ENCODE peak calls at places on chromosomes 11 and 22, in six cellular contexts. One of them, this sample, is unnamed.

GRCh38 chr11:100576044-100577021 is 110.8 kb upstream of the ARHGAP42 start:
- DNase-seq in germinal center: peak
- DNase-seq in cardiac fibroblast: peak
- DNase-seq in NAMALWA: peak
- DNase-seq in stromal cell of bone marrow: peak
- DNase-seq in stomach: no peak
- DNase-seq in this sample: no peak

GRCh38 chr22:44023404-44024287 is 456 bp upstream of the PARVB start:
- DNase-seq in germinal center: peak
- DNase-seq in cardiac fibroblast: peak
- DNase-seq in NAMALWA: peak
- DNase-seq in stromal cell of bone marrow: no peak
- DNase-seq in stomach: peak
- DNase-seq in this sample: peak

GRCh38 chr11:64234840-64235379 is 526 bp downstream of the VEGFB start:
- DNase-seq in germinal center: peak
- DNase-seq in cardiac fibroblast: no peak
- DNase-seq in NAMALWA: peak
- DNase-seq in stromal cell of bone marrow: no peak
- DNase-seq in stomach: peak
- DNase-seq in this sample: peak

GRCh38 chr11:114262681-114263509 is 33.3 kb upstream of the NNMT start:
- DNase-seq in germinal center: no peak
- DNase-seq in cardiac fibroblast: peak
- DNase-seq in NAMALWA: peak
- DNase-seq in stromal cell of bone marrow: peak
- DNase-seq in stomach: no peak
- DNase-seq in this sample: no peak

GRCh38 chr22:49502126-49502826 is 325.4 kb downstream of the BRD1 start:
- DNase-seq in germinal center: no peak
- DNase-seq in cardiac fibroblast: no peak
- DNase-seq in NAMALWA: no peak
- DNase-seq in stromal cell of bone marrow: no peak
- DNase-seq in stomach: no peak
- DNase-seq in this sample: peak

GRCh38 chr22:46145361-46145851 is 4.9 kb upstream of the PPARA start:
- DNase-seq in germinal center: no peak
- DNase-seq in cardiac fibroblast: no peak
- DNase-seq in NAMALWA: no peak
- DNase-seq in stromal cell of bone marrow: no peak
- DNase-seq in stomach: no peak
- DNase-seq in this sample: no peak

GRCh38 chr22:29065468-29066190 is 4.0 kb upstream of the C22orf31 start:
- DNase-seq in germinal center: no peak
- DNase-seq in cardiac fibroblast: no peak
- DNase-seq in NAMALWA: no peak
- DNase-seq in stromal cell of bone marrow: no peak
- DNase-seq in stomach: no peak
- DNase-seq in this sample: no peak

GRCh38 chr11:5603326-5603725 is 6.9 kb downstream of the TRIM6 start:
- DNase-seq in germinal center: no peak
- DNase-seq in cardiac fibroblast: no peak
- DNase-seq in NAMALWA: no peak
- DNase-seq in stromal cell of bone marrow: no peak
- DNase-seq in stomach: no peak
- DNase-seq in this sample: no peak

GRCh38 chr11:19828382-19829108 is 115.9 kb downstream of the NAV2 start:
- DNase-seq in germinal center: no peak
- DNase-seq in cardiac fibroblast: peak
- DNase-seq in NAMALWA: peak
- DNase-seq in stromal cell of bone marrow: no peak
- DNase-seq in stomach: no peak
- DNase-seq in this sample: no peak

GRCh38 chr11:127106142-127106541 is 105.6 kb upstream of the KIRREL3 start:
- DNase-seq in germinal center: no peak
- DNase-seq in cardiac fibroblast: no peak
- DNase-seq in NAMALWA: no peak
- DNase-seq in stromal cell of bone marrow: peak
- DNase-seq in stomach: no peak
- DNase-seq in this sample: no peak

GRCh38 chr11:122690801-122691649 is 35.5 kb downstream of the UBASH3B start:
- DNase-seq in germinal center: no peak
- DNase-seq in cardiac fibroblast: peak
- DNase-seq in NAMALWA: no peak
- DNase-seq in stromal cell of bone marrow: peak
- DNase-seq in stomach: no peak
- DNase-seq in this sample: no peak

GRCh38 chr11:133545199-133545709 is 13.0 kb upstream of the OPCML start:
- DNase-seq in germinal center: no peak
- DNase-seq in cardiac fibroblast: no peak
- DNase-seq in NAMALWA: no peak
- DNase-seq in stromal cell of bone marrow: no peak
- DNase-seq in stomach: no peak
- DNase-seq in this sample: no peak

GRCh38 chr11:14329702-14330101 is 29.3 kb downstream of the RRAS2 start:
- DNase-seq in germinal center: no peak
- DNase-seq in cardiac fibroblast: no peak
- DNase-seq in NAMALWA: no peak
- DNase-seq in stromal cell of bone marrow: no peak
- DNase-seq in stomach: no peak
- DNase-seq in this sample: no peak

GRCh38 chr11:97454988-97455387 is 1065.2 kb downstream of the JRKL start:
- DNase-seq in germinal center: no peak
- DNase-seq in cardiac fibroblast: peak
- DNase-seq in NAMALWA: no peak
- DNase-seq in stromal cell of bone marrow: no peak
- DNase-seq in stomach: no peak
- DNase-seq in this sample: no peak

GRCh38 chr11:79237676-79238075 is 203.2 kb downstream of the TENM4 start:
- DNase-seq in germinal center: no peak
- DNase-seq in cardiac fibroblast: peak
- DNase-seq in NAMALWA: no peak
- DNase-seq in stromal cell of bone marrow: peak
- DNase-seq in stomach: no peak
- DNase-seq in this sample: no peak

GRCh38 chr11:12074529-12075195 is 35.7 kb upstream of the MICAL2 start:
- DNase-seq in germinal center: no peak
- DNase-seq in cardiac fibroblast: peak
- DNase-seq in NAMALWA: no peak
- DNase-seq in stromal cell of bone marrow: no peak
- DNase-seq in stomach: no peak
- DNase-seq in this sample: no peak

GRCh38 chr11:70506986-70507385 is 108.7 kb downstream of the CTTN start:
- DNase-seq in germinal center: no peak
- DNase-seq in cardiac fibroblast: no peak
- DNase-seq in NAMALWA: no peak
- DNase-seq in stromal cell of bone marrow: no peak
- DNase-seq in stomach: no peak
- DNase-seq in this sample: no peak

GRCh38 chr22:20607157-20607907 is 99.9 kb downstream of the MED15 start:
- DNase-seq in germinal center: no peak
- DNase-seq in cardiac fibroblast: no peak
- DNase-seq in NAMALWA: no peak
- DNase-seq in stromal cell of bone marrow: no peak
- DNase-seq in stomach: no peak
- DNase-seq in this sample: no peak

GRCh38 chr11:123431619-123432018 is 1.6 kb downstream of the GRAMD1B start:
- DNase-seq in germinal center: no peak
- DNase-seq in cardiac fibroblast: no peak
- DNase-seq in NAMALWA: no peak
- DNase-seq in stromal cell of bone marrow: no peak
- DNase-seq in stomach: no peak
- DNase-seq in this sample: no peak

GRCh38 chr11:73565804-73566203 is 32.1 kb downstream of the FAM168A start:
- DNase-seq in germinal center: no peak
- DNase-seq in cardiac fibroblast: no peak
- DNase-seq in NAMALWA: no peak
- DNase-seq in stromal cell of bone marrow: no peak
- DNase-seq in stomach: no peak
- DNase-seq in this sample: no peak

GRCh38 chr11:43833657-43834073 is 47.0 kb upstream of the ALKBH3 start:
- DNase-seq in germinal center: no peak
- DNase-seq in cardiac fibroblast: peak
- DNase-seq in NAMALWA: no peak
- DNase-seq in stromal cell of bone marrow: peak
- DNase-seq in stomach: peak
- DNase-seq in this sample: no peak

GRCh38 chr22:24170189-24170588 is 11.1 kb upstream of the SUSD2 start:
- DNase-seq in germinal center: no peak
- DNase-seq in cardiac fibroblast: no peak
- DNase-seq in NAMALWA: no peak
- DNase-seq in stromal cell of bone marrow: no peak
- DNase-seq in stomach: no peak
- DNase-seq in this sample: no peak

GRCh38 chr22:24201681-24202590 is 20.6 kb downstream of the SUSD2 start:
- DNase-seq in germinal center: no peak
- DNase-seq in cardiac fibroblast: no peak
- DNase-seq in NAMALWA: no peak
- DNase-seq in stromal cell of bone marrow: no peak
- DNase-seq in stomach: no peak
- DNase-seq in this sample: no peak

GRCh38 chr11:132674161-132674560 is 858.1 kb downstream of the OPCML start:
- DNase-seq in germinal center: no peak
- DNase-seq in cardiac fibroblast: no peak
- DNase-seq in NAMALWA: no peak
- DNase-seq in stromal cell of bone marrow: no peak
- DNase-seq in stomach: no peak
- DNase-seq in this sample: no peak